ENCODE peak calls at places on chromosomes 12 and 14, in five cellular contexts. One of them, this sample, is unnamed.
A peak's percentile ranks its signal among the peaks of the same experiment; 100 is the strongest.

GRCh38 chr12:109961201-109961600 is 35.0 kb downstream of the GIT2 start:
- DNase-seq in keratinocyte: no peak
- DNase-seq in ascending aorta: no peak
- DNase-seq in gastrocnemius medialis: no peak
- DNase-seq in MM.1S: no peak
- DNase-seq in this sample: no peak

GRCh38 chr12:56684745-56685369 is 3.2 kb downstream of the PTGES3 start:
- DNase-seq in MM.1S: peak; percentile 27
- DNase-seq in gastrocnemius medialis: no peak
- DNase-seq in keratinocyte: no peak
- DNase-seq in ascending aorta: peak; percentile 31
- DNase-seq in this sample: no peak

GRCh38 chr14:105199093-105199492 is 18.0 kb upstream of the NUDT14 start:
- DNase-seq in ascending aorta: no peak
- DNase-seq in keratinocyte: no peak
- DNase-seq in gastrocnemius medialis: no peak
- DNase-seq in MM.1S: no peak
- DNase-seq in this sample: no peak

GRCh38 chr12:80648866-80649265 is 58.6 kb upstream of the MYF6 start:
- DNase-seq in MM.1S: no peak
- DNase-seq in ascending aorta: no peak
- DNase-seq in gastrocnemius medialis: no peak
- DNase-seq in keratinocyte: no peak
- DNase-seq in this sample: no peak

GRCh38 chr12:57384512-57384911 is 46.3 kb downstream of the R3HDM2 start:
- DNase-seq in MM.1S: no peak
- DNase-seq in keratinocyte: no peak
- DNase-seq in ascending aorta: no peak
- DNase-seq in gastrocnemius medialis: no peak
- DNase-seq in this sample: no peak

GRCh38 chr12:93824514-93825500 is 147.6 kb downstream of the CRADD start:
- DNase-seq in MM.1S: no peak
- DNase-seq in gastrocnemius medialis: no peak
- DNase-seq in keratinocyte: no peak
- DNase-seq in ascending aorta: no peak
- DNase-seq in this sample: no peak

GRCh38 chr12:130633771-130634170 is 82.3 kb downstream of the RIMBP2 start:
- DNase-seq in keratinocyte: no peak
- DNase-seq in ascending aorta: peak; percentile 35
- DNase-seq in MM.1S: no peak
- DNase-seq in gastrocnemius medialis: peak; percentile 31
- DNase-seq in this sample: peak; percentile 7

GRCh38 chr14:102684276-102684663 is 91.8 kb downstream of the RCOR1 start:
- DNase-seq in ascending aorta: no peak
- DNase-seq in gastrocnemius medialis: no peak
- DNase-seq in MM.1S: no peak
- DNase-seq in keratinocyte: no peak
- DNase-seq in this sample: no peak

GRCh38 chr14:68513838-68514610 is 278.8 kb downstream of the ZFP36L1 start:
- DNase-seq in gastrocnemius medialis: no peak
- DNase-seq in keratinocyte: no peak
- DNase-seq in MM.1S: no peak
- DNase-seq in ascending aorta: no peak
- DNase-seq in this sample: no peak

GRCh38 chr14:24316597-24316950 is 5.3 kb downstream of the LTB4R start:
- DNase-seq in ascending aorta: no peak
- DNase-seq in gastrocnemius medialis: no peak
- DNase-seq in keratinocyte: no peak
- DNase-seq in MM.1S: no peak
- DNase-seq in this sample: no peak
- H3K27ac ChIP-seq in ascending aorta: no peak overlapping the region
- H3K27ac ChIP-seq in gastrocnemius medialis: no peak overlapping the region
- H3K27ac ChIP-seq in keratinocyte: peak overlapping the region; percentile 24
- H3K27ac ChIP-seq in MM.1S: no peak overlapping the region
- H3K27ac ChIP-seq in this sample: no peak overlapping the region

GRCh38 chr14:50616275-50616674 is 51.8 kb downstream of the SAV1 start:
- DNase-seq in keratinocyte: no peak
- DNase-seq in MM.1S: no peak
- DNase-seq in gastrocnemius medialis: no peak
- DNase-seq in ascending aorta: no peak
- DNase-seq in this sample: no peak
- H3K4me1 ChIP-seq in keratinocyte: peaks cover 10% of the 10 kb centered on the region
- H3K4me1 ChIP-seq in MM.1S: no peaks in the 10 kb centered on the region
- H3K4me1 ChIP-seq in gastrocnemius medialis: no peaks in the 10 kb centered on the region
- H3K4me1 ChIP-seq in ascending aorta: no peaks in the 10 kb centered on the region
- H3K4me1 ChIP-seq in this sample: no peaks in the 10 kb centered on the region

GRCh38 chr12:32399045-32399372 is 349 bp upstream of the FGD4 start:
- DNase-seq in keratinocyte: no peak
- DNase-seq in ascending aorta: no peak
- DNase-seq in MM.1S: no peak
- DNase-seq in gastrocnemius medialis: no peak
- DNase-seq in this sample: no peak
- H3K27ac ChIP-seq in keratinocyte: peak overlapping the region; percentile 36
- H3K27ac ChIP-seq in ascending aorta: no peak overlapping the region
- H3K27ac ChIP-seq in MM.1S: peak overlapping the region; percentile 53
- H3K27ac ChIP-seq in gastrocnemius medialis: peak overlapping the region; percentile 63
- H3K27ac ChIP-seq in this sample: peak overlapping the region; percentile 84

DNA sequence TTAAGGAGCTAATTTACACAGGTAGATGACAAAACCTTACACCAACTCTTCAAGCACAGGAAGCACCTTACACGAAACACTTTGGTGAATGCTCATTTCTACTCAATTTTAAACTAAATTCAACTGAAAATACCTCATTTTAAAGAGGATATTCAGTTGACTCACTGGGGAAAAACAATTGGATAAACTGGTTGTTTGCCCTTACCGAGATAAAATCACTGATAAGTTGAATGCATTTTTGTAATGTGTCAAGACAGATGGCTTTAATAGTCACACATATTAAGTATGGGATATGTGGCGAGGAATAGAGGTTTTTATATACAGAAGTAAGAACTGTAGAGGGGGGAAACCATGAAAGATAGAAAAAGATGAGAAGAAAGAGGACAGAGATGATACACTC is 105.4 kb downstream of the HMGA2 start:
- DNase-seq in gastrocnemius medialis: no peak
- DNase-seq in keratinocyte: no peak
- DNase-seq in MM.1S: no peak
- DNase-seq in ascending aorta: no peak
- DNase-seq in this sample: no peak
- H3K4me1 ChIP-seq in gastrocnemius medialis: no peaks in the 10 kb centered on the region
- H3K4me1 ChIP-seq in keratinocyte: peaks cover 31% of the 10 kb centered on the region
- H3K4me1 ChIP-seq in MM.1S: no peaks in the 10 kb centered on the region
- H3K4me1 ChIP-seq in ascending aorta: no peaks in the 10 kb centered on the region
- H3K4me1 ChIP-seq in this sample: no peaks in the 10 kb centered on the region

GRCh38 chr14:100840751-100841444 is 15.0 kb downstream of the MEG3 start:
- DNase-seq in MM.1S: no peak
- DNase-seq in ascending aorta: no peak
- DNase-seq in keratinocyte: no peak
- DNase-seq in gastrocnemius medialis: no peak
- DNase-seq in this sample: no peak

GRCh38 chr14:100844082-100844408 is 18.1 kb downstream of the MEG3 start:
- DNase-seq in keratinocyte: no peak
- DNase-seq in MM.1S: no peak
- DNase-seq in gastrocnemius medialis: no peak
- DNase-seq in ascending aorta: no peak
- DNase-seq in this sample: no peak

GRCh38 chr14:100841445-100842403 is 15.8 kb downstream of the MEG3 start:
- DNase-seq in ascending aorta: no peak
- DNase-seq in keratinocyte: no peak
- DNase-seq in gastrocnemius medialis: no peak
- DNase-seq in MM.1S: no peak
- DNase-seq in this sample: no peak

GRCh38 chr14:100844846-100845245 is 18.9 kb downstream of the MEG3 start:
- DNase-seq in MM.1S: no peak
- DNase-seq in keratinocyte: no peak
- DNase-seq in gastrocnemius medialis: no peak
- DNase-seq in ascending aorta: no peak
- DNase-seq in this sample: no peak

GRCh38 chr14:100842799-100843198 is 16.9 kb downstream of the MEG3 start:
- DNase-seq in MM.1S: no peak
- DNase-seq in gastrocnemius medialis: no peak
- DNase-seq in keratinocyte: no peak
- DNase-seq in ascending aorta: no peak
- DNase-seq in this sample: no peak
- H3K27ac ChIP-seq in MM.1S: no peak overlapping the region
- H3K27ac ChIP-seq in gastrocnemius medialis: peak overlapping the region; percentile 41
- H3K27ac ChIP-seq in keratinocyte: no peak overlapping the region
- H3K27ac ChIP-seq in ascending aorta: no peak overlapping the region
- H3K27ac ChIP-seq in this sample: no peak overlapping the region

DNA sequence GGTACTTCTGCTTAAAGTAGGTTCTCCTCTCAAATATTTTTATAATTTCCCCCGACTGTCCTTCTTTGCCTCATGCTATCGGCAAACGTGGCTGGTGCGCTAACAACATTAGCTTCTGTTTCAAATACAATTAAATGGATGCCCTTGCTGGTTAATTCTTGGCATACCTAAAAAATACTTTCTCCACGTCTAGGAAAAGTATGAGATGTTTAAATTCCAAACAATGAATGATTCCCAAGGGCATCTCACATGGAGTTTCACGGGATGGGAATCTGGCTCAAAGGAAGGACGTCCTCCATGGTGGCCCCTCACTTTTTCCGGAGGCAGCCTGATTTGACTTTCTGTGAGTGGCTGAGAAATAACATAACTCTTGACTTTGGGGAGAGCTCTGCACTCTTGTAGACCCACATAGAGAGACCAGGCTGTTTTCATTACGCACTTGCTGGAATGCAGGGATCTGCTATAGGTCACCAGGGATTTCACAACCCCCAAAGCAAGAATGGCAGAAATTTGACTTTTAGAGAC is 162.7 kb downstream of the C12orf75 start:
- DNase-seq in MM.1S: no peak
- DNase-seq in gastrocnemius medialis: no peak
- DNase-seq in keratinocyte: no peak
- DNase-seq in ascending aorta: no peak
- DNase-seq in this sample: no peak
- H3K4me1 ChIP-seq in MM.1S: no peaks in the 10 kb centered on the region
- H3K4me1 ChIP-seq in gastrocnemius medialis: no peaks in the 10 kb centered on the region
- H3K4me1 ChIP-seq in keratinocyte: no peaks in the 10 kb centered on the region
- H3K4me1 ChIP-seq in ascending aorta: no peaks in the 10 kb centered on the region
- H3K4me1 ChIP-seq in this sample: peaks cover 6% of the 10 kb centered on the region

GRCh38 chr12:18859400-18859799 is 121.5 kb downstream of the CAPZA3 start:
- DNase-seq in MM.1S: no peak
- DNase-seq in gastrocnemius medialis: no peak
- DNase-seq in keratinocyte: no peak
- DNase-seq in ascending aorta: no peak
- DNase-seq in this sample: no peak
- H3K27ac ChIP-seq in MM.1S: no peak overlapping the region
- H3K27ac ChIP-seq in gastrocnemius medialis: no peak overlapping the region
- H3K27ac ChIP-seq in keratinocyte: no peak overlapping the region
- H3K27ac ChIP-seq in ascending aorta: no peak overlapping the region
- H3K27ac ChIP-seq in this sample: no peak overlapping the region

GRCh38 chr12:120025640-120026039 is 36.6 kb downstream of the BICDL1 start:
- DNase-seq in MM.1S: no peak
- DNase-seq in ascending aorta: no peak
- DNase-seq in gastrocnemius medialis: no peak
- DNase-seq in keratinocyte: no peak
- DNase-seq in this sample: no peak
- H3K4me1 ChIP-seq in MM.1S: no peaks in the 10 kb centered on the region
- H3K4me1 ChIP-seq in ascending aorta: no peaks in the 10 kb centered on the region
- H3K4me1 ChIP-seq in gastrocnemius medialis: no peaks in the 10 kb centered on the region
- H3K4me1 ChIP-seq in keratinocyte: no peaks in the 10 kb centered on the region
- H3K4me1 ChIP-seq in this sample: no peaks in the 10 kb centered on the region

DNA sequence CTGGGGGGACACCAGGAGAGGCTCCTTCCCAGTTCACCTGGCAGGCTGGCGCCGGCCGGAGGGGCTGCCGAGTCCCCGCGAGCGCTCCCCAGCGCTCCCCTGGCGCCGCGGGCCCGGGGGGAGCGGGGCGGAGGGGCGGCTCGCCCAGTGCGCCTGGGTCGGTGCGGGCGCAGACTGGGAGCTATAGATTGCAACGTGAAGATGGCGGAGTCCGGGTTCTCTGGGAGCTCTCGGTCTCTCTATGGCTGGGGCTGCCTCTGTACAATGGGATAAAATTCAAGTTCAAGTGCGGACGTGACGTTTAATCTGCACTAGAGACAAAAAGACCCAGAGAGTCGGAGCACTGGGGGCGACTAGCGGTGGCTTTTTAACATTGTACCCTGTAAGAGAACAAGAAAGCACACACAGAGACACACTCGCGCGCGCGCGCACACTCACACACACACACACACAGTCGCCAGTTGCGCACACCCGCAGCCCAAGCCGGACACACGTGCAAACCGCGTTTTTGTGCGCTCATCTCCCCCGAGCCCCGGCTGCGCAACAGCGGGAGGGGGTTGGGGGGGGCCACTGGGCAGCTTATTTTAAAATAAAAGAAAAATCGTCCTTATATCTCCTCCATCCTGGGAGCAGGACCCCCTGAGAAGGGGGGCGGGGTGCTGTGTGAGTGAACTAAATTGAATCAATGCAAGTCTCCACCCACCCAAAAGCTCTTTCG is at the start of gene BCL11B:
- DNase-seq in ascending aorta: peak; percentile 75
- DNase-seq in MM.1S: peak; percentile 80
- DNase-seq in gastrocnemius medialis: no peak
- DNase-seq in keratinocyte: peak; percentile 93
- DNase-seq in this sample: peak; percentile 91
- H3K27ac ChIP-seq in ascending aorta: no peak within 1 kb of the TSS
- H3K27ac ChIP-seq in MM.1S: no peak within 1 kb of the TSS
- H3K27ac ChIP-seq in gastrocnemius medialis: no peak within 1 kb of the TSS
- H3K27ac ChIP-seq in keratinocyte: peak within 1 kb of the TSS; percentile 77
- H3K27ac ChIP-seq in this sample: peak within 1 kb of the TSS; percentile 20

This sample was measured in thyroid gland.